ENCODE peak calls at places on chromosomes 5 and 9, in six cellular contexts. M is RPMI7951; D is EH; C is CD8-positive, alpha-beta T cell; Y is fibroblast of mammary gland; X is effector CD4-positive, alpha-beta T cell. Z is an unnamed sample.

GRCh38 chr9:129365196-129365595 is 187.1 kb upstream of the IER5L start:
- DNase-seq in M (no peak), D (peak), C (no peak), Y (no peak), X (no peak), Z (no peak)

GRCh38 chr9:32723801-32724200 is 59.5 kb upstream of the TMEM215 start:
- DNase-seq in M (no peak), D (no peak), C (no peak), Y (peak), X (no peak), Z (no peak)

GRCh38 chr5:37533851-37534250 is 154.7 kb downstream of the WDR70 start:
- DNase-seq in M (peak), D (peak), C (no peak), Y (peak), X (no peak), Z (no peak)

GRCh38 chr9:16321461-16322119 is 548.9 kb downstream of the BNC2 start:
- DNase-seq in M (peak), D (peak), C (no peak), Y (peak), X (no peak), Z (peak)

GRCh38 chr9:135077497-135078200 is 9.8 kb upstream of the OLFM1 start:
- DNase-seq in M (peak), D (peak), C (no peak), Y (peak), X (no peak), Z (peak)

GRCh38 chr5:142386151-142387021 is 61.6 kb upstream of the SPRY4 start:
- DNase-seq in M (no peak), D (peak), C (no peak), Y (peak), X (no peak), Z (no peak)

GRCh38 chr5:28301676-28302075 is 1263.3 kb upstream of the CDH9 start:
- DNase-seq in M (peak), D (peak), C (no peak), Y (peak), X (no peak), Z (no peak)

GRCh38 chr5:138964547-138965174 is 89.5 kb upstream of the LRRTM2 start:
- DNase-seq in M (no peak), D (no peak), C (no peak), Y (no peak), X (no peak), Z (no peak)

GRCh38 chr9:113446323-113446740 is 17.2 kb upstream of the RGS3 start:
- DNase-seq in M (peak), D (peak), C (no peak), Y (peak), X (no peak), Z (peak)

GRCh38 chr5:55853818-55854217 is 2.7 kb downstream of the IL31RA start:
- DNase-seq in M (peak), D (peak), C (no peak), Y (peak), X (no peak), Z (peak)

GRCh38 chr9:8871796-8872470 is 1072.4 kb upstream of the DMAC1 start:
- DNase-seq in M (no peak), D (no peak), C (no peak), Y (no peak), X (no peak), Z (no peak)

GRCh38 chr5:135203593-135204036 is 169.6 kb upstream of the PITX1 start:
- DNase-seq in M (peak), D (peak), C (no peak), Y (peak), X (no peak), Z (peak)

GRCh38 chr5:154202379-154203260 is 12.1 kb downstream of the GALNT10 start:
- DNase-seq in M (no peak), D (no peak), C (peak), Y (no peak), X (peak), Z (peak)